ENCODE peak calls at places on chromosomes 13 and 19, in eight cellular contexts. C is stomach, R is tibial artery, B is PC-3, Q is cardiac muscle cell, S is ovary, H is Peyer's patch, T is astrocyte. M is an unnamed sample.

GRCh38 chr19:51111606-51112005 is 3.4 kb upstream of the CTU1 start:
- DNase-seq in T (no peak), C (no peak), Q (no peak), S (no peak), R (no peak), H (no peak), B (peak), M (no peak)

GRCh38 chr19:913080-913748 is at the start of gene R3HDM4:
- DNase-seq in H (peak), R (peak), S (peak), B (peak), C (peak), T (no peak), Q (peak), M (no peak)

GRCh38 chr19:56748443-56748842 is 76.9 kb upstream of the ZNF835 start:
- DNase-seq in B (peak), T (no peak), S (no peak), H (no peak), Q (peak), C (no peak), R (no peak), M (peak)

GRCh38 chr13:93116809-93117208 is 109.8 kb upstream of the GPC6 start:
- DNase-seq in Q (no peak), S (no peak), C (no peak), B (peak), T (no peak), H (no peak), R (no peak), M (no peak)

GRCh38 chr13:26324867-26325266 is 70.9 kb downstream of the CDK8 start:
- DNase-seq in Q (no peak), T (peak), H (no peak), C (no peak), R (no peak), S (no peak), B (no peak), M (no peak)

GRCh38 chr13:99464441-99464949 is 36.8 kb upstream of the TM9SF2 start:
- DNase-seq in H (no peak), B (no peak), S (no peak), T (no peak), C (no peak), Q (no peak), R (no peak), M (no peak)

GRCh38 chr13:51635137-51635878 is 51.0 kb downstream of the WDFY2 start:
- DNase-seq in B (no peak), Q (no peak), C (no peak), H (no peak), S (no peak), R (no peak), T (no peak), M (no peak)

GRCh38 chr19:7605490-7606222 is 10.0 kb downstream of the CAMSAP3 start:
- DNase-seq in Q (peak), C (no peak), R (no peak), S (no peak), H (no peak), B (peak), T (no peak), M (no peak)

GRCh38 chr19:48330012-48330681 is 4.8 kb downstream of the EMP3 start:
- DNase-seq in B (no peak), C (peak), H (peak), T (no peak), Q (no peak), S (peak), R (peak), M (no peak)

GRCh38 chr19:51029718-51030117 is 3.3 kb upstream of the KLK11 start:
- DNase-seq in C (no peak), S (no peak), T (no peak), H (no peak), B (no peak), R (no peak), Q (no peak), M (no peak)

GRCh38 chr19:51368366-51369282 is at the start of gene CLDND2:
- DNase-seq in C (no peak), S (peak), R (no peak), B (no peak), H (no peak), Q (no peak), T (no peak), M (no peak)

GRCh38 chr19:2087621-2088100 is 8.5 kb downstream of the MOB3A start:
- DNase-seq in H (no peak), R (peak), T (no peak), S (no peak), C (no peak), B (no peak), Q (no peak), M (no peak)

GRCh38 chr13:94858856-94859811 is 146.8 kb upstream of the SOX21 start:
- DNase-seq in Q (peak), S (peak), C (peak), H (no peak), B (no peak), T (peak), R (peak), M (peak)

GRCh38 chr13:30792257-30793000 is 57.1 kb downstream of the ALOX5AP start:
- DNase-seq in R (peak), Q (peak), T (peak), B (peak), S (peak), C (peak), H (peak), M (peak)

GRCh38 chr13:88294368-88294767 is 623.2 kb downstream of the SLITRK5 start:
- DNase-seq in C (no peak), R (no peak), T (no peak), S (no peak), H (no peak), Q (no peak), B (no peak), M (no peak)

GRCh38 chr13:33224686-33225085 is 60.9 kb downstream of the STARD13 start:
- DNase-seq in Q (peak), R (no peak), S (no peak), C (no peak), B (no peak), T (peak), H (no peak), M (no peak)

GRCh38 chr13:70339738-70340137 is 231.5 kb upstream of the KLHL1 start:
- DNase-seq in H (no peak), R (no peak), T (no peak), S (no peak), C (peak), Q (no peak), B (peak), M (peak)

GRCh38 chr19:2618611-2619010 is 83.9 kb downstream of the GNG7 start:
- DNase-seq in B (peak), C (peak), Q (peak), S (no peak), T (peak), R (peak), H (no peak), M (no peak)

GRCh38 chr13:110965038-110965754 is 50.3 kb upstream of the ANKRD10 start:
- DNase-seq in C (no peak), T (peak), S (no peak), Q (peak), B (peak), H (no peak), R (no peak), M (peak)

GRCh38 chr13:44710576-44710975 is 134.4 kb upstream of the TSC22D1 start:
- DNase-seq in H (no peak), Q (peak), B (peak), R (no peak), T (peak), S (no peak), C (no peak), M (peak)

GRCh38 chr13:42894765-42895181 is 97.3 kb downstream of the EPSTI1 start:
- DNase-seq in T (peak), S (no peak), H (no peak), R (no peak), Q (peak), B (peak), C (no peak), M (peak)

GRCh38 chr13:20702945-20703784 is at the start of gene IL17D:
- DNase-seq in S (peak), T (no peak), C (no peak), H (peak), R (no peak), B (no peak), Q (peak), M (no peak)

GRCh38 chr19:2633693-2634075 is 68.8 kb downstream of the GNG7 start:
- DNase-seq in B (no peak), R (no peak), H (no peak), S (no peak), C (no peak), T (no peak), Q (no peak), M (no peak)

GRCh38 chr13:50081106-50081898 is 66.1 kb downstream of the KCNRG start:
- DNase-seq in T (no peak), R (peak), B (no peak), C (peak), Q (peak), S (peak), H (peak), M (no peak)

GRCh38 chr13:57627663-57628062 is 3.9 kb upstream of the PCDH17 start:
- DNase-seq in S (no peak), B (peak), R (no peak), H (no peak), C (no peak), T (peak), Q (peak), M (no peak)

GRCh38 chr13:27428160-27428559 is 3.7 kb downstream of the GTF3A start:
- DNase-seq in S (no peak), B (no peak), H (no peak), C (no peak), R (no peak), Q (no peak), T (no peak), M (no peak)
- H3K4me3 ChIP-seq in S (no peak), B (no peak), H (no peak), C (no peak), R (no peak), Q (no peak), T (no peak), M (no peak)

GRCh38 chr13:113746143-113746525 is 12.9 kb upstream of the TMEM255B start:
- DNase-seq in H (peak), Q (peak), C (no peak), R (no peak), B (no peak), T (no peak), S (no peak), M (no peak)

GRCh38 chr13:113747291-113747833 is 11.7 kb upstream of the TMEM255B start:
- DNase-seq in C (no peak), B (no peak), T (no peak), S (no peak), H (peak), Q (no peak), R (no peak), M (no peak)

GRCh38 chr13:113745059-113745458 is 14.0 kb upstream of the TMEM255B start:
- DNase-seq in Q (no peak), R (no peak), C (no peak), H (no peak), B (no peak), T (no peak), S (no peak), M (no peak)

GRCh38 chr13:113748101-113748861 is 10.7 kb upstream of the TMEM255B start:
- DNase-seq in T (no peak), H (peak), B (no peak), S (no peak), Q (no peak), R (no peak), C (no peak), M (no peak)

GRCh38 chr13:113746671-113747070 is 12.4 kb upstream of the TMEM255B start:
- DNase-seq in C (no peak), T (no peak), H (peak), S (no peak), R (no peak), Q (no peak), B (no peak), M (no peak)
- TF ChIP-seq CTCF in C (no peak), T (no peak), H (no peak), S (no peak), R (no peak), Q (no peak), B (no peak), M (no peak)

DNA sequence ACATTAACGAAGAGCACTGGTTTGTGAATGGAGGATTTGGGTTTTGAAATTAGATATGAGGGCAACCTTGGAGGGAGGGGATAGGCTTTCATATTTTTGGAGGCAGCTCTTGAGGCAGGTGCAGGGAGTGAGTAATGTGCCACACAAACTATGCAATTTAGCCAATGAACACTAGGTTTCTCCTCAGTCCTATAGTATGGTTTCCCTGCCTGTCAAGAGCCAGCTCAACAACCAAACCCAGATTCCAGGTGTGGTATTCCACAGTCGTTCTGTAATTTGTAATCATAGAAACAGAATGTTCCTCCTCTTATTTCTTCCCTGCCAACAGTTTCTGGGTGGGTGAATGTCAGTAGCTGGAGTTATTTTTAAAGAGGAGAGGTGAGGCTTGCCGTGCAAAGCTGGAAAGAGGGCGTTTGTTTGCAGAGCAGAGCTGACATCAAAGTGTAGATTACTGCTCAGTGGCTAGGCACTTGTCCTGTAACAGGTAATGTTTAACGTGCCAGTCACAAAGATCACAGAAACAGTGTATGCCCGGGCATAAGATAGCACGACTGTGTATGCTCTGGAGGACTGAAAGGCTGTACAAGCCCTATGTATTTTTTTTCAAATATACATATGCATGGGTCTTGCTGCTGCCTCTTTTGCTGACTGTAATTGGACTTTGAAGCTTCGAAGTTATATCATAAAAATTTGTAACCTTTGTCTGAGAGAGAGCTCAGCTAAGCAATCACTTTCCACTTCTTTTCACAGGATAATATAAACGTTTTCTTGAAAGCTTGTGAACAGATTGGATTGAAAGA is 124.3 kb downstream of the LMO7 start:
- DNase-seq in C (peak), S (no peak), H (peak), B (peak), R (no peak), Q (no peak), T (peak), M (no peak)
- H3K27ac ChIP-seq in C (peak), S (no peak), H (peak), B (peak), R (peak), Q (peak), T (no peak), M (no peak)

GRCh38 chr19:55178781-55179569 is 1.1 kb downstream of the SYT5 start:
- DNase-seq in T (peak), B (peak), Q (peak), R (no peak), S (peak), C (peak), H (peak), M (peak)
- H3K4me3 ChIP-seq in T (peak), B (no peak), Q (peak), R (peak), S (no peak), C (peak), H (peak), M (peak)

DNA sequence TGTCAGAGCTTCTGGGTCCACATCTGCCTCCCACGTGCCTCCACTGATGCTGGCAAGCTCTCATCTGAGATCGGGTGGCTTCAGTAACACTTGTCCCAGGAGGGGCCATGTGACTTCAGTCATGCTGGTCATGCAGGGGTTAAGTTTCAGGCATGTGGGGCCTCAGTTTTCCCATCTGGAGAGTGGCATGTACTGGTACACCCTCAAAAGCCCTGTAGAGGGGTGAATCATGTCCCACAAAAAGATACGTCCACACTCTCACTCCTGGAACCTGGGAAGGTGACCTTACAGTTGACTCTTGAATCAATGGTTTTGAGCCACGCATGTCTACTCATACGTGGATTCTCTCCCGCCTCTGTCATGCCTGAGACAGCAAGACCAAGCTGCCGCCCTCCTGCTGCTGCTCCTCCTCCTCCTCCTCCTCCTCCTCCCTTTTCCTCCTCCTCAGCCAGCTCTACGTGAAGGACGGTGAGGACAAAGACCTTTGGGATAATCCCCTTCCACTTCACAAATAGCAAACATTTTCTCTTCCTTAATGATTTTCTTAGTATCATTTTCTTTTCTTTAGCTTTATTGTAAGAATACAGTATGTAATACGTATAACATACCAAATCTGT is 53.7 kb downstream of the COMP start:
- DNase-seq in B (no peak), R (no peak), H (no peak), Q (no peak), C (no peak), T (no peak), S (no peak), M (no peak)
- TF ChIP-seq CTCF in B (no peak), R (no peak), H (no peak), Q (no peak), C (no peak), T (no peak), S (no peak), M (no peak)

DNA sequence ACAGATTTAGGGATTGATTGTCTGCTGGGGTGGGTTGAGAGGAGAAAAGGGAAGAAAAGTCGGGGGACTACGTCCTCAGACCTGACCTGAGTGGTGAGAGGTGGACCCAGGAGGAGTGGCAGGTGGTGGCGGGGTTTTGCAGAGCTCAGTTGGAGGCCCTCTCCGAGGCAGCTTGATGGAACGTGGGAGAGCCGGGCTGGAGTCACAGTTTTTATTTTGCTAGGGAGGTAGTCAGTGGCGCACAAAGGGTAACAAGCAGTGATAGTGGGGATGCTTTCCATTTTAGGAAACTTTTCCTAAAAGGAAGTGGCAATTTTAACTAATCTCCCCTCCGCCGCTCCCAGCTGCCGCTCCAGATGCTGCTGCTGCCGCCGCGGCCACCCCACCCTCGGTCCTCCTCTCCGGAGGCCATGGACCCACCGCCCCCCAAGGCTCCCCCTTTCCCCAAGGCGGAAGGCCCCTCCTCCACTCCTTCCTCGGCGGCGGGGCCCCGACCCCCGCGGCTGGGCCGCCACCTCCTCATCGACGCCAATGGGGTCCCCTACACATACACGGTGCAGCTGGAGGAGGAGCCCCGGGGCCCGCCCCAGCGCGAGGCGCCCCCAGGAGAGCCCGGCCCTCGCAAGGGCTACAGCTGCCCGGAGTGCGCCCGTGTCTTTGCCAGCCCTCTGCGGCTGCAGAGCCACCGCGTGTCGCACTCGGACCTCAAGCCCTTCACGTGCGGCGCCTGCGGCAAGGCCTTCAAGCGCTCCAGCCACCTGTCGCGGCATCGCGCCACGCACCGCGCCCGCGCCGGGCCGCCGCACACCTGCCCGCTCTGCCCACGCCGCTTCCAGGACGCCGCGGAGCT is 1.1 kb upstream of the ZNF581 start:
- DNase-seq in B (peak), H (peak), S (peak), T (no peak), R (no peak), C (peak), Q (peak), M (no peak)
- H3K27ac ChIP-seq in B (peak), H (peak), S (peak), T (no peak), R (peak), C (peak), Q (peak), M (no peak)